ENCODE peak calls at places on chromosomes 11 and 22, in four cellular contexts. K is GM12878, Y is sigmoid colon, A is SK-N-SH. O is an unnamed sample. For H3K4me1, the result is how much of the 10 kb centered on the place peaks cover.

GRCh38 chr11:15208570-15209222 is 94.0 kb downstream of the INSC start:
- DNase-seq in Y (peak), K (no peak), A (peak), O (peak)

GRCh38 chr22:25388866-25389540 is 169.6 kb downstream of the CRYBB2 start:
- DNase-seq in A (no peak), Y (no peak), K (no peak), O (no peak)

GRCh38 chr11:94876645-94877445 is 96.5 kb downstream of the CWC15 start:
- DNase-seq in Y (peak), A (no peak), K (peak), O (peak)

GRCh38 chr11:2451336-2451735 is 6.5 kb downstream of the KCNQ1 start:
- DNase-seq in K (no peak), Y (no peak), A (no peak), O (no peak)

GRCh38 chr11:65625628-65626342 is 10.2 kb downstream of the PCNX3 start:
- DNase-seq in Y (no peak), K (no peak), A (peak), O (no peak)

GRCh38 chr22:50696799-50697561 is 24.4 kb downstream of the SHANK3 start:
- DNase-seq in K (no peak), A (peak), Y (peak), O (no peak)

GRCh38 chr11:103016031-103016430 is 60.5 kb upstream of the MMP13 start:
- DNase-seq in Y (no peak), K (no peak), A (no peak), O (no peak)

GRCh38 chr22:29148826-29149225 is 56.9 kb upstream of the EMID1 start:
- DNase-seq in K (no peak), A (no peak), Y (peak), O (no peak)

GRCh38 chr11:92035488-92035887 is 189.1 kb upstream of the FAT3 start:
- DNase-seq in Y (no peak), A (no peak), K (no peak), O (no peak)

GRCh38 chr22:46062232-46062615 is 85.3 kb upstream of the WNT7B start:
- DNase-seq in Y (no peak), A (no peak), K (no peak), O (no peak)

GRCh38 chr11:17683378-17684161 is 35.8 kb upstream of the MYOD1 start:
- DNase-seq in K (no peak), A (no peak), Y (no peak), O (no peak)

GRCh38 chr11:125890447-125891100 is 3.1 kb downstream of the HYLS1 start:
- DNase-seq in A (no peak), Y (no peak), K (no peak), O (no peak)

GRCh38 chr11:32571039-32571438 is 12.6 kb upstream of the EIF3M start:
- DNase-seq in A (no peak), Y (no peak), K (no peak), O (no peak)

DNA sequence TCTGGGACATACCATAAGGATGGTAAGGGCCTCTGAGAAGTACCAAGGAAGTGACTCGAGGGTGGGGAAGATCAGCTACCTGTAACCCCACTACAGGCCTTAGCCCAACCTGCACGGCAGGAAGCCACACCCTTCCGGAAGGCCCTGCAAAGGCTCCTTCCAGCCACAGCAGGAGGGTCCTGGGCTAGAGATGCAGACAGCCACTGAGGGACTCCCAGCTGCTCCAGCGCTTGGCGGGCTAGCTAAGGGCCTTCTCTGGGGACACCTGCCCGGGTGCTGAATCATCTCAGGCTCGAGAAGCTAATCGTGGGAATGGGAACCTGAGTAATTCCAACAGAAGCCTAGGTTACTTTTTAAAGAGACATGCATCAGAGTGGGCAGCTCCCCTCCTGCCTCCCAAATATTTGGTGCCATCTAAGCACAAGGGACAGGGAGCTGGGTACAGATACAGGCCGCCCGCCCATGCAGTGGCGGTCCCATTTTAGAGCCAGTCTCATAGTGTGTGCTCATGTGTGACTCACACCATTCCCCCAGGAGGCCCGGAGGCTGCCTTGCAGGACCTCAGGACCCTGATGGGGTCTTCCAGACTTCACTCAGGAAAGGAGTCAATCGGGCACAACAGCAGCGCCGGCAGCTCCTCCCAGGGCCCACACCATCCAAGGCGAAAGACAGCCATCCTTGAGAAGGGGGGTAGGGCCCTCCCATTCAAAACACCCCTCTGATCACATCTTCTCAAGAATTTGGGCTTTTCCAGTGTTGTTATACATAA is 8.0 kb downstream of the MYH9 start:
- DNase-seq in K (no peak), A (no peak), Y (no peak), O (no peak)
- H3K4me1 ChIP-seq in K (half or more), A (under half), Y (half or more), O (half or more)

DNA sequence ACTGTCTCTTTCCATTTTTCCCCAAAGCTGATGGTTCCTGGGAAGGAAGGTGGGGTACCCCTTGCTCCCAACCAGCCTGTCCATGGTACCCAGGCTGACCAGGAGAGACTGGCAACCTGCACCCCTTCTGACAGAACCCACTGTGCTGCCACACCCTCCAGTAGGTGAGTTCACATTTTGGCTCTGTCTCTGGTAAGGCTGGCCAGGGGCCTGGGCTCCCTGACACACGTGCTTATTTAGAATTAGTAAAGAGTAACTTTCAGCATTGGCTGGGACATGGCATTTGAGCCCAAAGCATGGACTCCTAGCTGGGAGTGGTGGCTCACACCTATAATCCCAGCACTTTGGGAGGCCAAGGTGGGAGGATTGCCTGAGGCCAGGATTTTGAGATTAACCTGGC is 35.1 kb downstream of the ARHGAP1 start:
- DNase-seq in K (no peak), Y (peak), A (no peak), O (no peak)
- H3K27ac ChIP-seq in K (no peak), Y (peak), A (no peak), O (no peak)

GRCh38 chr22:23896523-23897186 is 2.5 kb downstream of the MIF start:
- DNase-seq in Y (peak), K (no peak), A (no peak), O (no peak)
- TF ChIP-seq POLR2AphosphoS5 in Y (no peak), K (peak), A (no peak), O (no peak)

GRCh38 chr11:709109-709997 is 3.3 kb downstream of the EPS8L2 start:
- DNase-seq in Y (no peak), K (no peak), A (peak), O (no peak)

GRCh38 chr11:720017-720641 is 14.1 kb downstream of the EPS8L2 start:
- DNase-seq in K (no peak), A (peak), Y (no peak), O (no peak)

GRCh38 chr11:719214-720016 is 13.4 kb downstream of the EPS8L2 start:
- DNase-seq in A (peak), K (no peak), Y (no peak), O (no peak)

GRCh38 chr11:708511-708910 is 2.5 kb downstream of the EPS8L2 start:
- DNase-seq in A (peak), K (no peak), Y (no peak), O (no peak)

DNA sequence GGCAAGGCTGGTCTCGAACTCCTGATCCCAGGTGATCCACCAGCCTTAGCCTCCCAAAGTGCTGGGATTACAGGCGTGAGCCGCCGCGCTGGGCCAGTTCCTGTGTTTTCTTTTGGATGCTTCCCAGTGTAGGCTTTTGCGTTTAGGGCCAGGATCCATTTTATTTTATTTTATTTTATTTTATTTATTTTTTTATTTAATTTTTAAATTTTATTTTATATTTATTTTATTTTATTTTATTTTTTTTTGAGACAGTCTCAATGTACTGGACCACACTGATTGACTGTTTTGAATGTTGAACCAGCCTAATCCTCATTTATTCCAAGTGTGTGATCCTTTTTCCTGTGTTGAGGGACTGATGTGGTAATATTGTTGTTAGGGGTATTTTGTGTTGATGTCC is 8.4 kb downstream of the EPS8L2 start:
- DNase-seq in A (no peak), Y (no peak), K (no peak), O (no peak)
- H3K4me1 ChIP-seq in A (under half), Y (under half), K (under half), O (under half)

DNA sequence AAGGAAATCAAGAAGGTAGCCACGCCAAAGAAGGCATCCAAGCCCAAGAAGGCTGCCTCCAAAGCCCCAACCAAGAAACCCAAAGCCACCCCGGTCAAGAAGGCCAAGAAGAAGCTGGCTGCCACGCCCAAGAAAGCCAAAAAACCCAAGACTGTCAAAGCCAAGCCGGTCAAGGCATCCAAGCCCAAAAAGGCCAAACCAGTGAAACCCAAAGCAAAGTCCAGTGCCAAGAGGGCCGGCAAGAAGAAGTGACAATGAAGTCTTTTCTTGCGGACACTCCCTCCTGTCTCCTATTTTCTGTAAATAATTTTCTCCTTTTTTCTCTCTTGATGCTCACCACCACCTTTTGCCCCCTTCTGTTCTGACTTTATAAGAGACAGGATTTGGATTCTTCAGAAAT is 1.9 kb upstream of the GCAT start:
- DNase-seq in A (no peak), Y (no peak), K (no peak), O (no peak)
- H3K27ac ChIP-seq in A (peak), Y (peak), K (no peak), O (peak)

GRCh38 chr11:69636512-69636866 is 4.5 kb upstream of the CCND1 start:
- DNase-seq in A (no peak), Y (peak), K (no peak), O (no peak)
- TF ChIP-seq POLR2AphosphoS5 in A (no peak), Y (no peak), K (no peak), O (no peak)

GRCh38 chr22:22167791-22168189 is 76.8 kb upstream of the VPREB1 start:
- DNase-seq in A (no peak), Y (no peak), K (peak), O (no peak)

GRCh38 chr22:22168941-22169867 is 75.4 kb upstream of the VPREB1 start:
- DNase-seq in A (no peak), Y (no peak), K (no peak), O (no peak)

GRCh38 chr22:22169923-22170322 is 74.7 kb upstream of the VPREB1 start:
- DNase-seq in Y (no peak), A (no peak), K (no peak), O (no peak)

GRCh38 chr22:22168190-22168940 is 76.2 kb upstream of the VPREB1 start:
- DNase-seq in K (peak), A (peak), Y (no peak), O (no peak)

DNA sequence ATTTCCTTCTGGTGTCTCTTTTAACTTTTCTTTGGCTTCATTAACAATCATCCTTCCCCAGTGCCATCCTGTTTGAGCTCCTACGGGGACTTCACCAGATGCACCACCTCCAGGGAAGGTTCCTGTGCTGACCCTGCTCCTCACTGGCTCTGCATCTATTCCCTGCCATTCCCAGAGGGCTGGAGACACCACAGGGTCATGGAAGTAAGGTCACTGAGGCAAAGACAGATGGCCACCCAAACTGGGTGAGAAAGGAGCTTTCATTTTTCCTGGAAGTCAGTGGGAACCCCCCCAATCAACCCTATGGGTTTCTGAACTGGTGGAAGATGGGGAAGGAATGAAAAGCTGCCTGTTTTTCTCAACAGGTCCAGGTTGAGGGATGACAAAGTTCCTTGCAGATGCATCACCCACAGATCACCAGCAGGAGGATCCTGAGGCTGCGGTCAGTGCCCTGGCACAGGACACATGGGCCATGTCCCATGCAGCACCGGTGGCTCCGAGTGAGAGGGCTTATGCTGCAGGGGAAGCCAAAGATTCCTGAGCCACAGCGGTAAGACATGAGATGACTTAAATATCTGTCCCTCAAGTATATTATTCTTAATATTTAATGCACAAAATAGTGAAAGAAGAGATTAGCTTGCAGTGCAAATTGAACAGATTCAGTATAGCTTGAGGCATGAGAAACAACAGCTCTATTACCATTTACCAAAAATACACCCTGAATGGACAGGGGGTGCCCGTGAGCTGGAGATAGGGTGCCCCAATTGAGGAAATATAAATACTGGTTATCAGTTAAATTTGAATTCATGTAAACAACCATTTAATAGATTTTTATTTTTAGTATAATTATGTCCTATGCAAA is 73.0 kb upstream of the VPREB1 start:
- DNase-seq in Y (no peak), A (peak), K (no peak), O (no peak)
- H3K4me1 ChIP-seq in Y (under half), A (under half), K (under half), O (under half)

GRCh38 chr11:61587541-61587941 is 6.7 kb upstream of the SYT7 start:
- DNase-seq in Y (peak), K (no peak), A (no peak), O (no peak)
- H3K27ac ChIP-seq in Y (peak), K (no peak), A (no peak), O (no peak)